ENCODE peak calls at places on chromosomes 12 and 14, in nine cellular contexts. S, A, H, M, D, O, I, U and K are unnamed samples.

GRCh38 chr12:69966409-69966808 is 141.4 kb downstream of the MYRFL start:
- DNase-seq in M (no peak), D (no peak), S (no peak), I (peak), H (no peak), O (no peak), U (no peak), A (no peak), K (no peak)

GRCh38 chr12:96985515-96986362 is 78.7 kb downstream of the NEDD1 start:
- DNase-seq in H (peak), U (peak), O (peak), A (peak), S (peak), M (no peak), D (peak), I (peak), K (peak)

GRCh38 chr14:50943943-50944646 is at the start of gene PYGL:
- DNase-seq in U (peak), A (peak), M (peak), O (no peak), D (peak), I (peak), H (peak), S (peak), K (peak)

GRCh38 chr14:101446387-101446969 is 114.8 kb upstream of the DIO3 start:
- DNase-seq in H (no peak), M (no peak), S (no peak), I (no peak), O (no peak), D (no peak), U (no peak), A (no peak), K (no peak)

GRCh38 chr14:36910578-36910977 is 248.9 kb downstream of the PAX9 start:
- DNase-seq in I (no peak), M (no peak), A (no peak), U (no peak), H (no peak), D (no peak), S (no peak), O (no peak), K (no peak)

GRCh38 chr12:21276826-21277225 is 57.9 kb downstream of the SLCO1A2 start:
- DNase-seq in I (no peak), A (peak), U (no peak), M (no peak), O (no peak), S (no peak), D (peak), H (no peak), K (no peak)

GRCh38 chr14:50060871-50061663 is 55.3 kb downstream of the VCPKMT start:
- DNase-seq in I (peak), U (peak), O (no peak), H (peak), D (peak), A (peak), M (no peak), S (no peak), K (no peak)

GRCh38 chr12:45675534-45675933 is 54.0 kb upstream of the ARID2 start:
- DNase-seq in I (no peak), U (no peak), M (no peak), D (no peak), S (no peak), H (no peak), A (no peak), O (no peak), K (no peak)

GRCh38 chr12:91098942-91099341 is 12.4 kb downstream of the LUM start:
- DNase-seq in U (no peak), D (peak), S (no peak), H (no peak), I (peak), O (no peak), M (no peak), A (no peak), K (no peak)

GRCh38 chr14:39302124-39302810 is 68.6 kb downstream of the MIA2 start:
- DNase-seq in H (no peak), M (no peak), D (no peak), U (no peak), A (no peak), I (no peak), S (no peak), O (no peak), K (no peak)

GRCh38 chr14:33016611-33017010 is 77.9 kb downstream of the NPAS3 start:
- DNase-seq in O (no peak), D (no peak), M (no peak), H (no peak), A (no peak), I (peak), S (no peak), U (no peak), K (no peak)

GRCh38 chr12:119181202-119181601 is 2.5 kb downstream of the HSPB8 start:
- DNase-seq in M (no peak), H (no peak), U (no peak), O (no peak), I (no peak), D (no peak), A (no peak), S (no peak), K (no peak)

GRCh38 chr12:32809196-32809595 is 53.5 kb upstream of the YARS2 start:
- DNase-seq in M (no peak), H (no peak), I (no peak), S (no peak), U (no peak), A (no peak), D (no peak), O (no peak), K (no peak)

GRCh38 chr12:19382111-19382526 is 57.2 kb upstream of the AEBP2 start:
- DNase-seq in I (peak), O (no peak), S (no peak), H (no peak), D (no peak), A (peak), U (no peak), M (no peak), K (no peak)

GRCh38 chr14:64960762-64961276 is 11.3 kb downstream of the RAB15 start:
- DNase-seq in O (no peak), I (no peak), D (no peak), M (no peak), S (no peak), A (no peak), U (no peak), H (peak), K (no peak)

GRCh38 chr12:101935769-101936741 is 58.7 kb downstream of the DRAM1 start:
- DNase-seq in O (no peak), D (peak), S (no peak), H (no peak), U (no peak), A (no peak), M (no peak), I (peak), K (no peak)

GRCh38 chr14:72075649-72076334 is 143.6 kb downstream of the RGS6 start:
- DNase-seq in I (no peak), S (no peak), M (no peak), H (no peak), O (no peak), U (no peak), D (no peak), A (no peak), K (no peak)

GRCh38 chr12:95548539-95549391 is 2.5 kb downstream of the USP44 start:
- DNase-seq in M (peak), H (no peak), I (peak), A (peak), O (peak), U (peak), S (peak), D (peak), K (peak)

GRCh38 chr12:19030603-19031002 is 98.9 kb upstream of the PLEKHA5 start:
- DNase-seq in O (no peak), I (no peak), M (no peak), H (peak), D (no peak), U (no peak), S (no peak), A (no peak), K (no peak)

GRCh38 chr12:67354322-67354721 is 85.2 kb downstream of the CAND1 start:
- DNase-seq in I (no peak), U (no peak), O (no peak), H (no peak), S (no peak), M (no peak), D (peak), A (no peak), K (no peak)

GRCh38 chr14:21101802-21102413 is 1.0 kb downstream of the TMEM253 start:
- DNase-seq in U (no peak), O (no peak), M (no peak), S (no peak), D (no peak), H (no peak), A (no peak), I (no peak), K (no peak)